ENCODE peak calls at places on chromosome 5, in eight cellular contexts. E is hepatocyte, O is breast epithelium, D is heart left ventricle, K is fibroblast of the aortic adventitia, Y is tibial artery, Z is transverse colon, J is astrocyte of the spinal cord. I is an unnamed sample.
A peak's percentile ranks its signal among the peaks of the same experiment; 100 is the strongest.

GRCh38 chr5:1830571-1831228 is 29.5 kb downstream of the NDUFS6 start:
- DNase-seq in E (no peak), O (no peak), D (no peak), K (no peak), Y (no peak), Z (no peak), J (no peak), I (no peak)

GRCh38 chr5:126471875-126472537 is 48.8 kb downstream of the GRAMD2B start:
- DNase-seq in E (peak; percentile 44), O (no peak), D (no peak), K (peak; percentile 74), Y (no peak), Z (no peak), J (peak; percentile 87), I (peak; percentile 87)

GRCh38 chr5:60487885-60488425 is 212.0 kb downstream of the DEPDC1B start:
- DNase-seq in E (peak; percentile 46), O (no peak), D (no peak), K (peak; percentile 37), Y (no peak), Z (peak; percentile 52), J (no peak), I (no peak)

GRCh38 chr5:179817071-179817840 is 3.4 kb upstream of the SQSTM1 start:
- DNase-seq in E (no peak), O (no peak), D (no peak), K (no peak), Y (no peak), Z (no peak), J (no peak), I (no peak)

GRCh38 chr5:59351076-59351794 is 542.3 kb downstream of the PDE4D start:
- DNase-seq in E (no peak), O (no peak), D (peak; percentile 27), K (peak; percentile 39), Y (no peak), Z (no peak), J (peak; percentile 41), I (peak; percentile 35)

GRCh38 chr5:67287795-67288194 is 91.2 kb upstream of the CD180 start:
- DNase-seq in E (no peak), O (no peak), D (no peak), K (peak; percentile 70), Y (no peak), Z (no peak), J (peak; percentile 84), I (peak; percentile 47)

GRCh38 chr5:160506006-160507004 is 84.7 kb downstream of the PTTG1 start:
- DNase-seq in E (peak; percentile 28), O (no peak), D (peak; percentile 34), K (peak; percentile 64), Y (peak; percentile 38), Z (peak; percentile 46), J (peak; percentile 57), I (peak; percentile 59)

GRCh38 chr5:1383886-1384401 is 39.0 kb upstream of the CLPTM1L start:
- DNase-seq in E (no peak), O (no peak), D (no peak), K (no peak), Y (no peak), Z (no peak), J (no peak), I (no peak)

GRCh38 chr5:174827521-174827920 is 103.1 kb downstream of the MSX2 start:
- DNase-seq in E (no peak), O (no peak), D (no peak), K (peak; percentile 29), Y (no peak), Z (no peak), J (peak; percentile 31), I (peak; percentile 31)

GRCh38 chr5:138352722-138353549 is 451 bp downstream of the KDM3B start:
- DNase-seq in E (peak; percentile 77), O (peak; percentile 61), D (peak; percentile 69), K (no peak), Y (peak; percentile 59), Z (peak; percentile 73), J (peak; percentile 56), I (peak; percentile 52)

GRCh38 chr5:86974910-86975309 is 292.8 kb upstream of the RASA1 start:
- DNase-seq in E (no peak), O (no peak), D (no peak), K (peak; percentile 15), Y (no peak), Z (no peak), J (no peak), I (peak; percentile 8)

GRCh38 chr5:42689391-42689790 is 67.2 kb upstream of the CCDC152 start:
- DNase-seq in E (peak; percentile 5), O (no peak), D (no peak), K (no peak), Y (no peak), Z (no peak), J (no peak), I (no peak)

GRCh38 chr5:44242791-44243190 is 146.4 kb downstream of the FGF10 start:
- DNase-seq in E (no peak), O (no peak), D (no peak), K (no peak), Y (no peak), Z (no peak), J (no peak), I (no peak)

GRCh38 chr5:9557696-9558095 is 11.8 kb upstream of the SEMA5A start:
- DNase-seq in E (no peak), O (no peak), D (no peak), K (peak; percentile 55), Y (no peak), Z (no peak), J (peak; percentile 69), I (peak; percentile 79)

GRCh38 chr5:17440766-17441165 is 57.3 kb upstream of the TAF11L2 start:
- DNase-seq in E (no peak), O (no peak), D (no peak), K (peak; percentile 72), Y (no peak), Z (no peak), J (peak; percentile 55), I (no peak)

GRCh38 chr5:71782771-71783770 is 64.0 kb downstream of the CARTPT start:
- DNase-seq in E (peak; percentile 90), O (peak; percentile 79), D (peak; percentile 80), K (peak; percentile 88), Y (peak; percentile 82), Z (peak; percentile 74), J (peak; percentile 81), I (peak; percentile 85)

GRCh38 chr5:129094924-129095797 is 612 bp downstream of the ISOC1 start:
- DNase-seq in E (peak; percentile 87), O (peak; percentile 58), D (peak; percentile 75), K (peak; percentile 41), Y (peak; percentile 36), Z (peak; percentile 79), J (no peak), I (peak; percentile 62)

GRCh38 chr5:23223846-23224245 is 283.6 kb upstream of the PRDM9 start:
- DNase-seq in E (no peak), O (no peak), D (no peak), K (no peak), Y (no peak), Z (no peak), J (peak; percentile 17), I (no peak)

GRCh38 chr5:104443706-104444105 is 881.1 kb upstream of the NUDT12 start:
- DNase-seq in E (no peak), O (no peak), D (no peak), K (no peak), Y (no peak), Z (no peak), J (no peak), I (no peak)

GRCh38 chr5:141786700-141787099 is 91.5 kb downstream of the PCDH1 start:
- DNase-seq in E (no peak), O (no peak), D (no peak), K (no peak), Y (no peak), Z (no peak), J (no peak), I (no peak)

GRCh38 chr5:168513861-168514428 is 15.2 kb upstream of the FBLL1 start:
- DNase-seq in E (no peak), O (no peak), D (no peak), K (no peak), Y (no peak), Z (no peak), J (no peak), I (peak; percentile 4)

DNA sequence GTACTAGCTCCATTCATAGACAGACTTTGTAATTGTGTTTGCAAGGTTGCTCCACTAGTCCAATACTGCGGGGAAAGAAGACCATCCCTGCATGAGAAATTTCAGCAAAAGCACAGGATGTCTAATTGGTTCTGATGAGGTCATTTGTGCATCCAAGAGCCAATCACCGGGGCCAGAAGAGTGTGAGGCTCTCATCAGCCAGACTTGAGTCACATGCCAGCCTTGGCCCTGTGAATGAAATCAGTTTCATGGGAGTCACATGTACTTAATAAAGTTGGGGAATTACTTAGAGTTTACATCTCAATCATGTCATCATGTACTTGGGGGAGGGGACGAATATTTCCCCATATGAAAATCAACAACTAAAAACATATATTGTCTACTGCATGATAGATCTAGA is 1236.0 kb downstream of the MAT2B start:
- DNase-seq in E (no peak), O (no peak), D (no peak), K (no peak), Y (no peak), Z (no peak), J (no peak), I (no peak)
- H3K4me3 ChIP-seq in E (no peak overlapping the region), O (no peak overlapping the region), D (no peak overlapping the region), K (no peak overlapping the region), Y (no peak overlapping the region), Z (no peak overlapping the region), J (no peak overlapping the region), I (no peak overlapping the region)

GRCh38 chr5:124065508-124065907 is 553.5 kb downstream of the CSNK1G3 start:
- DNase-seq in E (no peak), O (no peak), D (no peak), K (no peak), Y (no peak), Z (no peak), J (no peak), I (no peak)
- TF ChIP-seq CTCF in E (no peak), O (no peak), D (no peak), K (no peak), Y (no peak), Z (no peak), J (no peak), I (no peak)

DNA sequence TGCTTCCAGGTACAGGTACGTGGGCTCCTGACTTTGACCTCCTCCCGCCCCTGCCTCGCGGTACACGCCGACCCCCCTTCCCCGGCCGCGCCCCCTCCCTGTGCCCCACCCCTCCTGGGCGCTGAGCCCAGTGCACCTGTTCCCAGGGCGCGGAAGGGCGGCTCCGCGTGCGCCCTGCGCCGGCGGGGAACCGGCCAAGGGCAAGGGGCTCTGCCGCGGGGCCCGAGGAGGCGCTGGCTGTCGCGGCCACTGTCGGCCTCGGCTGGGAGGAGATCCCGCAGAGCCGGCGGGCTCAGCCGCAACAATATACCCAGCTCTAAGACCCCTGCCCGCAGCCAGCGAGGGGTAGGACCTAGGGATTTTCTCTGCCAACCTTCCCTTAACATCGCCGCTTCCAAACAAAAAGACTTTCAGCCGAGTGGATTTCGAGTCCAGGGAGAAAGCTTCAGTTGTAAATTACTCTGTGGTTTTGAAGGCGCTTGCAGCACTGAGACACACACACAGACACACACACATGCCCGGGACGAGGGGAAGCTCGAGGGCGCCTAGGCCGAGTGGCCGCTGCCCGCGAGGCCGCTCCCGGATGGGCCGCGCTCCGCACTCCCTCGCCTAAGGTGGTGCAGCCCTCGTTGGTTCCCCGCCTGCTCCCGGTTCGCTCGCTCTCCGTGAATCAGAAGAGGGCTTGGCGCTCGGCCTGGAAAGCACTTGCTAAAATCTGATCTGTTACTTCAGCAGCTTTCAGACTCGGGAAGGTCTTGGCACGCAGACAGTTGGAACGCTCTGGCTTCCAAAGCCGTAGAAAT is 1.2 kb downstream of the FGF18 start:
- DNase-seq in E (peak; percentile 87), O (no peak), D (peak; percentile 88), K (peak; percentile 95), Y (peak; percentile 87), Z (peak; percentile 64), J (peak; percentile 82), I (peak; percentile 84)
- H3K4me3 ChIP-seq in E (no peak overlapping the region), O (peak overlapping the region; percentile 41), D (peak overlapping the region; percentile 50), K (peak overlapping the region; percentile 33), Y (peak overlapping the region; percentile 41), Z (no peak overlapping the region), J (peak overlapping the region; percentile 25), I (no peak overlapping the region)

GRCh38 chr5:134184155-134185135 is 7.7 kb upstream of the SKP1 start:
- DNase-seq in E (peak; percentile 80), O (peak; percentile 76), D (peak; percentile 66), K (peak; percentile 73), Y (peak; percentile 61), Z (peak; percentile 79), J (peak; percentile 47), I (peak; percentile 70)
- TF ChIP-seq CTCF in E (peak; percentile 71), O (peak; percentile 76), D (peak; percentile 94), K (peak; percentile 96), Y (peak; percentile 95), Z (peak; percentile 92), J (peak; percentile 95), I (peak; percentile 97)